ENCODE peak calls at places on chromosome 14, in nine cellular contexts. L is astrocyte of the cerebellum, G is tibial nerve, P is HFF-Myc, V is cardiac muscle cell, X is neuronal stem cell, F is Caco-2, U is GM12865, Q is fibroblast of the aortic adventitia. I is an unnamed sample.

GRCh38 chr14:39107624-39108023 is 4.6 kb upstream of the SEC23A start:
- DNase-seq in F (no peak), X (no peak), P (no peak), G (no peak), V (peak), L (no peak), U (peak), Q (peak), I (peak)

GRCh38 chr14:37197421-37198272 is at the start of gene MIPOL1:
- DNase-seq in Q (peak), U (no peak), L (peak), V (peak), P (peak), F (peak), G (peak), X (peak), I (peak)

GRCh38 chr14:69023035-69023434 is 43.9 kb upstream of the ACTN1 start:
- DNase-seq in L (no peak), Q (no peak), X (no peak), V (no peak), U (no peak), P (no peak), F (no peak), G (no peak), I (no peak)

GRCh38 chr14:104132981-104133380 is 5.4 kb upstream of the KIF26A start:
- DNase-seq in L (no peak), P (no peak), G (no peak), U (no peak), F (peak), X (no peak), V (no peak), Q (no peak), I (no peak)

GRCh38 chr14:60051690-60052324 is 39.9 kb upstream of the PCNX4 start:
- DNase-seq in P (no peak), L (peak), X (no peak), V (peak), G (no peak), U (peak), Q (peak), F (no peak), I (no peak)

GRCh38 chr14:31465113-31465512 is 7.8 kb upstream of the DTD2 start:
- DNase-seq in V (peak), L (no peak), F (no peak), U (no peak), Q (peak), G (no peak), P (no peak), X (no peak), I (no peak)

GRCh38 chr14:92615451-92615850 is 101.9 kb downstream of the RIN3 start:
- DNase-seq in X (no peak), P (no peak), F (no peak), G (no peak), U (peak), Q (no peak), V (no peak), L (no peak), I (no peak)

GRCh38 chr14:34843011-34843554 is 32.1 kb downstream of the BAZ1A start:
- DNase-seq in Q (peak), L (peak), G (no peak), V (peak), P (peak), X (no peak), U (peak), F (no peak), I (peak)

GRCh38 chr14:92613008-92613658 is 99.6 kb downstream of the RIN3 start:
- DNase-seq in G (peak), F (no peak), V (peak), P (no peak), U (peak), X (peak), Q (no peak), L (no peak), I (peak)

GRCh38 chr14:61460853-61461611 is 139.7 kb downstream of the PRKCH start:
- DNase-seq in X (no peak), U (no peak), V (peak), L (no peak), F (peak), P (no peak), Q (no peak), G (no peak), I (peak)

GRCh38 chr14:56752428-56752827 is 57.9 kb downstream of the OTX2 start:
- DNase-seq in F (no peak), G (no peak), U (no peak), Q (no peak), P (no peak), X (no peak), V (no peak), L (no peak), I (no peak)

GRCh38 chr14:61538464-61539022 is 156.8 kb upstream of the HIF1A start:
- DNase-seq in F (no peak), V (no peak), Q (peak), U (no peak), G (no peak), X (no peak), P (no peak), L (no peak), I (no peak)

GRCh38 chr14:101973356-101973755 is 9.0 kb downstream of the DYNC1H1 start:
- DNase-seq in L (no peak), X (no peak), P (no peak), Q (no peak), U (no peak), G (no peak), V (no peak), F (peak), I (no peak)

GRCh38 chr14:60249321-60250251 is 565 bp downstream of the PPM1A start:
- DNase-seq in P (no peak), U (peak), G (peak), F (peak), V (peak), Q (peak), L (no peak), X (peak), I (peak)

GRCh38 chr14:71702799-71703198 is 229.4 kb upstream of the RGS6 start:
- DNase-seq in G (no peak), U (no peak), X (no peak), F (no peak), V (no peak), P (no peak), L (no peak), Q (no peak), I (no peak)

GRCh38 chr14:105536691-105537579 is 10.6 kb downstream of the TMEM121 start:
- DNase-seq in X (no peak), P (no peak), G (no peak), Q (no peak), U (no peak), F (no peak), L (no peak), V (no peak), I (no peak)

GRCh38 chr14:102280376-102280962 is 24.5 kb downstream of the MOK start:
- DNase-seq in U (no peak), V (peak), G (no peak), P (peak), Q (peak), X (no peak), L (peak), F (no peak), I (no peak)

GRCh38 chr14:59254146-59254910 is 65.9 kb downstream of the DAAM1 start:
- DNase-seq in U (no peak), F (no peak), P (peak), X (no peak), G (peak), V (peak), L (peak), Q (peak), I (no peak)

GRCh38 chr14:66056926-66057552 is 429.1 kb upstream of the CCDC196 start:
- DNase-seq in U (no peak), L (no peak), F (no peak), V (no peak), Q (no peak), X (no peak), P (no peak), G (no peak), I (no peak)

GRCh38 chr14:41668346-41668745 is 61.7 kb downstream of the LRFN5 start:
- DNase-seq in P (peak), Q (peak), G (no peak), V (peak), L (peak), X (no peak), U (no peak), F (no peak), I (no peak)

GRCh38 chr14:76765461-76765931 is 4.2 kb downstream of the VASH1 start:
- DNase-seq in L (no peak), P (no peak), X (no peak), Q (no peak), V (no peak), G (peak), F (no peak), U (no peak), I (no peak)

GRCh38 chr14:44812672-44813071 is 149.1 kb downstream of the KLHL28 start:
- DNase-seq in U (no peak), X (no peak), F (no peak), P (no peak), L (no peak), G (no peak), V (no peak), Q (no peak), I (no peak)

GRCh38 chr14:32559595-32559994 is 230.5 kb downstream of the AKAP6 start:
- DNase-seq in V (peak), F (no peak), X (no peak), U (no peak), L (no peak), P (no peak), G (no peak), Q (peak), I (no peak)

GRCh38 chr14:33218030-33218429 is 279.4 kb downstream of the NPAS3 start:
- DNase-seq in X (no peak), P (no peak), G (no peak), U (no peak), V (no peak), L (no peak), F (no peak), Q (no peak), I (no peak)

GRCh38 chr14:101589486-101590015 is 28.3 kb downstream of the DIO3 start:
- DNase-seq in F (no peak), P (no peak), Q (no peak), G (no peak), L (no peak), U (no peak), V (no peak), X (no peak), I (no peak)

GRCh38 chr14:65330416-65330815 is 82.1 kb upstream of the FUT8 start:
- DNase-seq in G (no peak), L (no peak), X (no peak), V (no peak), Q (peak), P (no peak), U (no peak), F (no peak), I (no peak)

GRCh38 chr14:103286968-103287850 is 46.8 kb upstream of the EIF5 start:
- DNase-seq in G (no peak), X (no peak), V (no peak), U (no peak), L (no peak), Q (no peak), F (no peak), P (no peak), I (no peak)

GRCh38 chr14:93943052-93943451 is 15.9 kb downstream of the FAM181A start:
- DNase-seq in X (no peak), F (no peak), G (no peak), U (no peak), P (no peak), V (no peak), L (no peak), Q (no peak), I (no peak)

GRCh38 chr14:72565200-72565599 is 328.7 kb downstream of the DPF3 start:
- DNase-seq in F (no peak), L (no peak), V (no peak), P (no peak), U (no peak), G (no peak), X (no peak), Q (no peak), I (no peak)

GRCh38 chr14:64680013-64680674 is 24.1 kb upstream of the PLEKHG3 start:
- DNase-seq in V (no peak), L (no peak), F (peak), Q (peak), P (no peak), X (no peak), G (no peak), U (peak), I (no peak)

GRCh38 chr14:104676694-104677505 is 12.5 kb upstream of the INF2 start:
- DNase-seq in Q (no peak), G (no peak), F (no peak), P (no peak), V (no peak), L (no peak), X (no peak), U (peak), I (no peak)

GRCh38 chr14:104975481-104976197 is 2.5 kb downstream of the AHNAK2 start:
- DNase-seq in X (no peak), P (no peak), U (peak), Q (no peak), V (no peak), F (peak), L (no peak), G (no peak), I (no peak)

GRCh38 chr14:64186231-64187129 is 107.7 kb downstream of the ESR2 start:
- DNase-seq in X (peak), L (no peak), Q (no peak), V (no peak), G (no peak), P (no peak), U (no peak), F (no peak), I (no peak)

GRCh38 chr14:26128931-26129674 is 468.7 kb downstream of the NOVA1 start:
- DNase-seq in F (no peak), U (no peak), L (peak), G (no peak), X (no peak), Q (peak), V (peak), P (no peak), I (no peak)

GRCh38 chr14:37681486-37681885 is 86.1 kb downstream of the TTC6 start:
- DNase-seq in V (no peak), X (no peak), U (no peak), P (no peak), Q (no peak), G (no peak), F (no peak), L (no peak), I (no peak)

GRCh38 chr14:66910306-66910705 is 278.9 kb upstream of the GARIN2 start:
- DNase-seq in X (no peak), G (no peak), V (no peak), P (peak), U (no peak), L (no peak), Q (no peak), F (no peak), I (no peak)

GRCh38 chr14:72545411-72546311 is 348.2 kb downstream of the DPF3 start:
- DNase-seq in G (no peak), P (no peak), V (no peak), U (no peak), X (no peak), F (no peak), L (no peak), Q (no peak), I (no peak)

GRCh38 chr14:30132201-30132600 is 204.6 kb upstream of the PRKD1 start:
- DNase-seq in G (no peak), U (no peak), V (no peak), X (no peak), P (no peak), L (no peak), Q (no peak), F (no peak), I (no peak)

GRCh38 chr14:103684471-103684870 is 30.8 kb downstream of the XRCC3 start:
- DNase-seq in F (no peak), Q (no peak), V (no peak), L (no peak), P (no peak), X (no peak), U (no peak), G (no peak), I (no peak)

DNA sequence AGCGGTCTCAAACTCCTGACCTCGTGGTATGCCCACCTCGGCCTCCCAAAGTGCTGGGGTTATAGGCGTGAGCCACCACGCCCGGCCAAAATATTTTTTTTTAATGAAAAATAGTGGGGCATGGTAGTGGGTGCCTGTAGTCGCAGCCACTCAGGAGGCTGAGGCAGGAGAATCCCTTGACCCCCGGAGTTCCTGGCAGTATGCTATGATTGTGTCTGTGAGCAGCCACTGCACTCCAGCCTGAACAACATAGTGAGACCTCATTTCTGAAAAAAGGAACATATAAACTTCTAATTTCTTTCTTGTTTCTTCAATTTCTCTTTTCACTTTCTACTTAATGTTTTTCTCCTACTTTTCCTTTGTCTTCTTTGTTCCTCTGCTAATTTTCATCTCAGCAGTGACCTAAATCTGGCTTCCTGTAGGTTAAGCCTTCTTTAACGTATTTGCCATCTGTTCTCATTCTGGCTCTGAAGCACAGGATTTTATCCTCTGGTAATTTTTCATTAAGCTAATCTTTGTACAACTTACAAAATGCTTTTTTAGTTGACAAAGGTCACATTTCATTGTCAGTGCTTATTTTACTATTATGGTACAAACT is 4.5 kb upstream of the RPGRIP1 start:
- DNase-seq in X (no peak), F (no peak), L (no peak), P (no peak), Q (no peak), V (no peak), U (no peak), G (no peak), I (no peak)
- H3K4me3 ChIP-seq in X (no peak), F (no peak), L (no peak), P (no peak), Q (no peak), V (no peak), U (no peak), G (no peak), I (no peak)

DNA sequence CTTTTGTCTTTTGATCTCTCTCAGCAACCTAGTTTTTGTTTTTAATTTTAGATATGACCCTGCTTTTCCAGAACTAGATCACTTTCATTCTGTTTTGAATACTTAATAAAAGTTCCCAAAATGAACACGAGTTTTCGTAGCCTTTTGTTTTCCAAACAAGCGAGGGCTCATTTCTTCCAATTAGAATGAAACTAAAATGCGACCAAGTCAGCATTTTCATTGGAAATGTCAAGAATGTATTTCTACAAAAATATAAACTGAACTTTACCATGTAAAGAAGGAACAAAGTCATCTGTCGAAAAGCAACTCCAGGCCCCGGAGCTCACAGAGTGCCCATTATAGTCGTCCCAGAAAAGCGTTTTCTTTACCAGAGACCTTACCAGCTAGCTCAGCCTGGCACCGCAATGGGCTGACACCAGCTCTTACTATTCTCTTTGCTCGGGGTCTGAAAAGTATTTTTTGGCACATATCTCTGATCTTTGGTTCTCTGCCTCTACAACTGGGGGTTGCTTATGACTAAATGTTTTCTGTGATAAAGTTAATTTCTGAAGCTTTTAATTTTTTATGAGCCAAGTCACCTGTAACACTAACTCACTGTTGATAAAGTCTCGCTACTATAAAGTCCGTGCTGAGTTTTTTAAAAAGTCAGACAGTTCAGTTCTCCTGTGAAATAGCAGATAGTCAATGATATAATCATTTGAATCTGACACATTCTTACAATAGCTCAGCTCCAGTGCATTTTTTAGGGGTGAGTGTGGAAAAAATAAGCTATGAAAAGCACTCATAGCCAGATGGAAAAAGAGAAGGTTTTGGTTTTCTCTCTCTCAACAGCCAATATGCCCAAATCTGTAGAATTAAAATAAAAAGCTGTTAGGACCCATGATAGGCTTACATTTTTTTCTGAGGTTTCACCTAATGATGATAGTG is 43.4 kb downstream of the SAMD4A start:
- DNase-seq in L (no peak), P (no peak), V (peak), U (no peak), X (no peak), Q (peak), G (no peak), F (no peak), I (no peak)
- H3K4me3 ChIP-seq in L (no peak), P (no peak), V (no peak), U (no peak), X (no peak), Q (no peak), G (no peak), F (no peak), I (no peak)

GRCh38 chr14:74947353-74948227 is 7.8 kb downstream of the PGF start:
- DNase-seq in Q (no peak), G (no peak), F (no peak), X (no peak), U (no peak), P (no peak), L (no peak), V (no peak), I (no peak)
- H3K4me3 ChIP-seq in Q (no peak), G (no peak), F (no peak), X (no peak), U (no peak), P (no peak), L (no peak), V (no peak), I (no peak)

DNA sequence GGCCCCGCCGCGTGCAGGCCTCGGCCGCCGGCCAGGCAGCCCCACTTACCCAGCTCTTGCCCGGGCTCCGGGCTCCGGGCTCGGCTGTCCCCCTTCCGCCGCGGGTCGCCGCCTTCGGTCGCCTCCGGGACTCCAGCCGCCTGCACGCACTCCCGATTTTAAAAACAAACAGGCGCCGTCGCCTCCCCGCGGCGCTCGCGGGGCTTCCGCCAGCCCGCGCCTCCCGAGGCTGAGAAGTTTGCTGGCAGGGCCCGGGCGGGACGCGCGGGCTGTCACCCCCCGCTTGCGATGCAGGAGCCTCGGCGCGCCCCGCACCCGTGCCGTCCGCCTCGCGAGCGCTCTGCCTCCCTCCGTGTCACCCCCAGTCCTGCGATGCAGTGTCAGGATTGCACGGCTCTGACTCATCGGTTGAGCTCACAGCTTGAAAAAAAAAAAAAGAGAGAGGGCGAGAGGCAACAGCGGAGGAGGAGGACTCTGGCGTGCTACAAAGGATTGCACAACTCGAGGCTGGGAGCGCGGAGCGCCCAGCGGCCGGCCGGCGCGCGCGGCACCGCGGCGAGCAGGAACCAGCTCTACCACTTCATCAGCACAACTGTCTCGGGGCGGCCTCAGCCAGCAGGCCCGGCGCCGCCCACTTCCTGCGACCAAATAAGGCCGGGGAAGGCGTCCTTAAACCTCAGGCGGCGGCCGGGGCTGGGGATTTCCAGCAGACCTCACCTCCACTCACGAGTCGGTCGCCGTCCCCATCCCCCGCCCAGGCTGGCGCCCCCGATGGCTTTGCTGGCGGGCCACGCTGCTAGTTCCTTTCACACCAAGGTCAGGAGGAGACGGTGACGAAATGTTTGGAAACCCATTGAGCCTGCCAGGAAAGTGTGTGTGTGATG is 45.8 kb upstream of the PNMA1 start:
- DNase-seq in L (peak), G (peak), V (peak), X (peak), F (peak), U (peak), Q (peak), P (peak), I (peak)
- H3K4me3 ChIP-seq in L (peak), G (peak), V (peak), X (peak), F (peak), U (peak), Q (peak), P (peak), I (peak)

GRCh38 chr14:100223332-100224171 is 15.4 kb upstream of the YY1 start:
- DNase-seq in L (no peak), X (no peak), Q (no peak), P (no peak), V (no peak), G (no peak), U (no peak), F (no peak), I (no peak)
- H3K4me3 ChIP-seq in L (no peak), X (no peak), Q (no peak), P (no peak), V (no peak), G (no peak), U (no peak), F (no peak), I (peak)

I was measured in K562.